ENCODE peak calls at places on chromosomes 2 and 18, in six cellular contexts. Q, S, M, B, U and F are unnamed samples.
A peak's percentile ranks its signal among the peaks of the same experiment; 100 is the strongest.

GRCh38 chr2:203751886-203752285 is 45.4 kb downstream of the CD28 start:
- DNase-seq in Q (no peak), S (no peak), U (no peak), M (no peak), B (no peak), F (no peak)

GRCh38 chr2:29224693-29225551 is 109.7 kb downstream of the CLIP4 start:
- DNase-seq in S (no peak), B (no peak), M (no peak), U (no peak), Q (no peak), F (no peak)

GRCh38 chr18:47975701-47976100 is 45.2 kb upstream of the SMAD2 start:
- DNase-seq in M (no peak), Q (no peak), B (no peak), S (no peak), U (no peak), F (no peak)

GRCh38 chr2:121342751-121343150 is 57.7 kb upstream of the TFCP2L1 start:
- DNase-seq in U (no peak), B (no peak), Q (no peak), S (no peak), M (no peak), F (no peak)

GRCh38 chr2:45821558-45822271 is 170.2 kb downstream of the PRKCE start:
- DNase-seq in B (no peak), M (peak; percentile 46), Q (no peak), U (peak; percentile 88), S (peak; percentile 62), F (peak; percentile 27)

GRCh38 chr2:191957996-191958860 is 111.3 kb upstream of the CAVIN2 start:
- DNase-seq in B (no peak), U (no peak), Q (no peak), M (no peak), S (no peak), F (no peak)

GRCh38 chr18:70293166-70293565 is 4.3 kb downstream of the SOCS6 start:
- DNase-seq in S (no peak), B (no peak), Q (no peak), U (no peak), M (no peak), F (no peak)

GRCh38 chr18:74276609-74277008 is 15.2 kb downstream of the CYB5A start:
- DNase-seq in Q (no peak), S (no peak), U (no peak), B (no peak), M (no peak), F (no peak)

GRCh38 chr2:51812138-51812866 is 780.4 kb upstream of the NRXN1 start:
- DNase-seq in S (peak; percentile 4), M (no peak), U (no peak), Q (no peak), B (peak; percentile 24), F (no peak)

GRCh38 chr2:24515841-24516240 is 24.8 kb downstream of the NCOA1 start:
- DNase-seq in Q (no peak), M (no peak), B (no peak), U (no peak), S (no peak), F (no peak)

GRCh38 chr2:234975611-234976010 is 23.8 kb downstream of the SH3BP4 start:
- DNase-seq in B (no peak), Q (no peak), M (no peak), U (no peak), S (no peak), F (no peak)

GRCh38 chr2:135607561-135607960 is 76.3 kb downstream of the R3HDM1 start:
- DNase-seq in S (no peak), M (no peak), Q (no peak), U (no peak), B (no peak), F (no peak)

GRCh38 chr2:219509780-219510511 is 4.3 kb upstream of the ASIC4 start:
- DNase-seq in B (no peak), M (peak; percentile 51), U (peak; percentile 52), Q (peak; percentile 87), S (peak; percentile 63), F (peak; percentile 45)

GRCh38 chr2:224442092-224442999 is 40.4 kb upstream of the FAM124B start:
- DNase-seq in S (no peak), M (no peak), B (no peak), Q (peak; percentile 79), U (no peak), F (no peak)

GRCh38 chr18:5768454-5768853 is 126.9 kb downstream of the TMEM200C start:
- DNase-seq in S (no peak), U (no peak), Q (no peak), B (no peak), M (no peak), F (no peak)

GRCh38 chr2:199659207-199659606 is 191.8 kb downstream of the FTCDNL1 start:
- DNase-seq in U (no peak), Q (peak; percentile 80), B (no peak), S (no peak), M (peak; percentile 46), F (peak; percentile 18)

GRCh38 chr2:227942021-227942420 is 70.6 kb downstream of the DAW1 start:
- DNase-seq in M (no peak), U (no peak), S (no peak), Q (no peak), B (no peak), F (no peak)

GRCh38 chr18:26252411-26252810 is 26.2 kb downstream of the TAF4B start:
- DNase-seq in B (no peak), M (no peak), S (no peak), U (no peak), Q (no peak), F (no peak)

GRCh38 chr2:191632426-191632825 is 45.5 kb upstream of the NABP1 start:
- DNase-seq in S (no peak), B (no peak), Q (no peak), U (no peak), M (no peak), F (no peak)

GRCh38 chr2:20423847-20424246 is 23.0 kb upstream of the RHOB start:
- DNase-seq in U (no peak), S (no peak), M (no peak), B (no peak), Q (no peak), F (no peak)

GRCh38 chr2:130355578-130356431 is at the start of gene PTPN18:
- DNase-seq in B (peak; percentile 61), Q (peak; percentile 97), S (peak; percentile 85), M (peak; percentile 94), U (peak; percentile 88), F (peak; percentile 94)

GRCh38 chr2:170217778-170218251 is 39.9 kb downstream of the MYO3B start:
- DNase-seq in M (no peak), U (no peak), B (peak; percentile 61), S (no peak), Q (no peak), F (no peak)

GRCh38 chr2:74551530-74551929 is 2.2 kb downstream of the LOXL3 start:
- DNase-seq in M (no peak), Q (no peak), B (no peak), U (no peak), S (no peak), F (no peak)

GRCh38 chr18:36078751-36079529 is 11.6 kb upstream of the RPRD1A start:
- DNase-seq in M (no peak), U (no peak), S (no peak), Q (no peak), B (peak; percentile 30), F (no peak)

GRCh38 chr2:158543957-158544356 is 87.2 kb downstream of the PKP4 start:
- DNase-seq in Q (no peak), U (no peak), S (no peak), B (no peak), M (no peak), F (peak; percentile 40)

GRCh38 chr18:23924813-23925212 is 89.7 kb upstream of the TTC39C start:
- DNase-seq in Q (no peak), U (no peak), B (no peak), S (no peak), M (no peak), F (no peak)

GRCh38 chr2:108589372-108589771 is 55.1 kb downstream of the LIMS1 start:
- DNase-seq in S (no peak), B (no peak), M (no peak), Q (no peak), U (no peak), F (no peak)
- H3K4me3 ChIP-seq in S (no peak overlapping the region), B (no peak overlapping the region), M (no peak overlapping the region), Q (no peak overlapping the region), U (no peak overlapping the region), F (no peak overlapping the region)

GRCh38 chr18:38651736-38652135 is 1086.1 kb upstream of the CELF4 start:
- DNase-seq in S (no peak), U (no peak), Q (no peak), M (no peak), B (no peak), F (no peak)

DNA sequence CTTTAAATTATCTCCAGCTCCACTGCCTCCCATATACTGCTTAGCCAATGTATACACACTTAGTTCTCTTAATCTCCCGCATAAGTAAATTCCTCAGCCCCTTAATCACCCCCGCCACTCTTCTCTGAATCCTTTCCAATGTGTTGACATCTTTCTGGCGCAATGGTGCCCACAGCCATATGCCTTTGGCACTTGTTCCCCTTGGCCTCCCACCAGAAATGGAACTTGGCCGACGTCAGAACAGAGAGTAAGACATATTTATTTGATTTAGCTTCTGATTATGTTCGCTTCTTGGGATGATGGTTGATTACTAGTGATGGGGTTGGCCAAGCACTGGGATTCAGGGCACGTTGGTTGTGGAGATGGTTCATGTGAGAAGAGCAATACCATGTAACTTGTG is 1089.4 kb upstream of the CELF4 start:
- DNase-seq in S (no peak), U (no peak), M (no peak), Q (no peak), B (no peak), F (no peak)
- H3K9me3 ChIP-seq in S (no peaks in the 10 kb centered on the region), U (no peaks in the 10 kb centered on the region), M (no peaks in the 10 kb centered on the region), Q (no peaks in the 10 kb centered on the region), B (no peaks in the 10 kb centered on the region), F (no peaks in the 10 kb centered on the region)

DNA sequence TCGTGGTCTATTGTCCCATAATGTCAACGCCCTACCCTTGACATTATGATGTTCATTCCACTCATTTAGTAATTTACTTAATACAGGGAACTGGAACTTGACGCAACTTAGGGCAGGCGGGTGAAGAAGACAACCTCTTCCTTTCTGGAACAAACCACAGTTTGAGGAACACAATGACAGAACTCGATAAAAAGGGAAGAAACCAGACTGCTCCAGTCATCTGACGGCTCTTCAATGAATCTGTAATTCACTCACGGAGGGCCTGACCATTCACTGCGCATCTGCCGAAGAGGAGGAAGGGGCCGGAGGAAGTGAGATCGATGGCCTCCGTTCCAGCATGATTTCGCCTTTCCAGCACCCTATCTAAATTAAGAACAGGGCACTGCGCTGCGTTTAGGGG is 83.2 kb downstream of the BCL2 start:
- DNase-seq in Q (no peak), S (no peak), M (peak; percentile 26), U (no peak), B (no peak), F (peak; percentile 38)
- H3K4me3 ChIP-seq in Q (no peak overlapping the region), S (no peak overlapping the region), M (no peak overlapping the region), U (no peak overlapping the region), B (no peak overlapping the region), F (no peak overlapping the region)

GRCh38 chr18:60649107-60649506 is 276.5 kb upstream of the MC4R start:
- DNase-seq in S (no peak), U (no peak), M (no peak), Q (no peak), B (no peak), F (no peak)

GRCh38 chr18:60654298-60654697 is 281.7 kb upstream of the MC4R start:
- DNase-seq in B (no peak), U (no peak), S (no peak), M (no peak), Q (no peak), F (no peak)

GRCh38 chr18:60649816-60650215 is 277.2 kb upstream of the MC4R start:
- DNase-seq in S (no peak), M (no peak), U (no peak), Q (no peak), B (no peak), F (no peak)
- H3K9me3 ChIP-seq in S (no peaks in the 10 kb centered on the region), M (no peaks in the 10 kb centered on the region), U (no peaks in the 10 kb centered on the region), Q (no peaks in the 10 kb centered on the region), B (no peaks in the 10 kb centered on the region), F (no peaks in the 10 kb centered on the region)

GRCh38 chr18:62521588-62521987 is 1.2 kb upstream of the ZCCHC2 start:
- DNase-seq in U (no peak), M (no peak), B (no peak), Q (no peak), S (no peak), F (no peak)
- H3K4me3 ChIP-seq in U (peak overlapping the region; percentile 90), M (peak overlapping the region; percentile 97), B (no peak overlapping the region), Q (no peak overlapping the region), S (peak overlapping the region; percentile 92), F (peak overlapping the region; percentile 77)